ENCODE peak calls at places on chromosome 3, in five cellular contexts. C, H, Q, S and R are unnamed samples.

GRCh38 chr3:99659032-99659431 is 20.6 kb downstream of the COL8A1 start:
- DNase-seq in C (no peak), H (no peak), Q (peak; percentile 76), S (no peak), R (peak; percentile 82)

GRCh38 chr3:157532529-157533297 is 29.5 kb upstream of the VEPH1 start:
- DNase-seq in C (no peak), H (no peak), Q (peak; percentile 14), S (peak; percentile 22), R (peak; percentile 72)

GRCh38 chr3:69746119-69746518 is 6.9 kb downstream of the MITF start:
- DNase-seq in C (no peak), H (no peak), Q (no peak), S (no peak), R (peak; percentile 34)

GRCh38 chr3:71099997-71100719 is 483.4 kb downstream of the FOXP1 start:
- DNase-seq in C (no peak), H (no peak), Q (no peak), S (no peak), R (no peak)

GRCh38 chr3:57749542-57749941 is 6.6 kb upstream of the SLMAP start:
- DNase-seq in C (no peak), H (no peak), Q (no peak), S (no peak), R (no peak)

GRCh38 chr3:40476478-40477470 is at the start of gene ZNF619:
- DNase-seq in C (peak; percentile 64), H (no peak), Q (peak; percentile 48), S (peak; percentile 73), R (peak; percentile 84)

GRCh38 chr3:23888617-23889228 is 28.1 kb downstream of the NKIRAS1 start:
- DNase-seq in C (no peak), H (no peak), Q (no peak), S (no peak), R (peak; percentile 38)

GRCh38 chr3:124607163-124607562 is 123.1 kb upstream of the UMPS start:
- DNase-seq in C (no peak), H (no peak), Q (no peak), S (no peak), R (no peak)

GRCh38 chr3:56154297-56154696 is 314.0 kb downstream of the ERC2 start:
- DNase-seq in C (no peak), H (no peak), Q (no peak), S (no peak), R (no peak)

GRCh38 chr3:111244760-111245159 is 173.1 kb downstream of the NECTIN3 start:
- DNase-seq in C (no peak), H (no peak), Q (no peak), S (no peak), R (no peak)

GRCh38 chr3:25246921-25247320 is 181.1 kb upstream of the RARB start:
- DNase-seq in C (no peak), H (no peak), Q (no peak), S (no peak), R (no peak)

GRCh38 chr3:191340976-191341375 is 10.7 kb upstream of the UTS2B start:
- DNase-seq in C (no peak), H (no peak), Q (no peak), S (no peak), R (no peak)

GRCh38 chr3:186921578-186921977 is 8.7 kb upstream of the ST6GAL1 start:
- DNase-seq in C (no peak), H (no peak), Q (no peak), S (peak; percentile 48), R (no peak)

GRCh38 chr3:41026394-41027177 is 172.7 kb upstream of the CTNNB1 start:
- DNase-seq in C (no peak), H (peak; percentile 35), Q (no peak), S (peak; percentile 71), R (no peak)

GRCh38 chr3:183537295-183537730 is 18.2 kb downstream of the KLHL6 start:
- DNase-seq in C (no peak), H (no peak), Q (no peak), S (no peak), R (peak; percentile 37)

GRCh38 chr3:3160826-3161225 is 18.7 kb downstream of the CRBN start:
- DNase-seq in C (no peak), H (no peak), Q (no peak), S (no peak), R (no peak)